ENCODE peak calls at places on chromosomes 3 and 15, in eight cellular contexts. I is neuronal stem cell; X is naive thymus-derived CD4-positive, alpha-beta T cell; O is lower lobe of right lung; P is pancreas; C is trophoblast cell; B is HepG2; Z is DND-41. R is an unnamed sample.

GRCh38 chr3:69491980-69492379 is 106.1 kb upstream of the FRMD4B start:
- DNase-seq in I (no peak), X (no peak), O (no peak), P (no peak), C (no peak), B (no peak), Z (no peak), R (no peak)

GRCh38 chr3:183123891-183124290 is 24.6 kb upstream of the MCCC1 start:
- DNase-seq in I (no peak), X (no peak), O (no peak), P (no peak), C (no peak), B (no peak), Z (no peak), R (no peak)

GRCh38 chr3:73026111-73026510 is 29.5 kb downstream of the PPP4R2 start:
- DNase-seq in I (no peak), X (no peak), O (no peak), P (no peak), C (no peak), B (peak; percentile 21), Z (no peak), R (no peak)

GRCh38 chr3:13575459-13576061 is 26.6 kb downstream of the FBLN2 start:
- DNase-seq in I (no peak), X (no peak), O (no peak), P (no peak), C (no peak), B (no peak), Z (no peak), R (no peak)

GRCh38 chr3:49609815-49610214 is 55.5 kb downstream of the BSN start:
- DNase-seq in I (no peak), X (no peak), O (no peak), P (no peak), C (no peak), B (no peak), Z (no peak), R (no peak)

GRCh38 chr15:33561407-33561806 is 250.6 kb downstream of the RYR3 start:
- DNase-seq in I (no peak), X (no peak), O (no peak), P (no peak), C (no peak), B (no peak), Z (no peak), R (no peak)

GRCh38 chr3:179196098-179196497 is 47.9 kb downstream of the PIK3CA start:
- DNase-seq in I (no peak), X (peak; percentile 65), O (no peak), P (no peak), C (no peak), B (no peak), Z (peak; percentile 33), R (no peak)

GRCh38 chr15:95799286-95800187 is 531.0 kb upstream of the NR2F2 start:
- DNase-seq in I (no peak), X (no peak), O (no peak), P (no peak), C (no peak), B (peak; percentile 8), Z (no peak), R (no peak)

GRCh38 chr3:13749063-13749764 is 130.7 kb downstream of the WNT7A start:
- DNase-seq in I (no peak), X (no peak), O (no peak), P (no peak), C (peak; percentile 92), B (no peak), Z (no peak), R (no peak)

GRCh38 chr15:89068325-89068784 is 19.9 kb upstream of the ABHD2 start:
- DNase-seq in I (no peak), X (no peak), O (no peak), P (no peak), C (no peak), B (no peak), Z (no peak), R (no peak)

GRCh38 chr3:134279466-134279865 is 28.8 kb upstream of the RYK start:
- DNase-seq in I (no peak), X (no peak), O (no peak), P (no peak), C (no peak), B (peak; percentile 47), Z (no peak), R (no peak)

GRCh38 chr15:74908635-74909034 is 2.0 kb upstream of the FAM219B start:
- DNase-seq in I (no peak), X (no peak), O (no peak), P (no peak), C (no peak), B (no peak), Z (no peak), R (no peak)

GRCh38 chr3:15377961-15378791 is 45.8 kb upstream of the SH3BP5 start:
- DNase-seq in I (peak; percentile 81), X (peak; percentile 93), O (peak; percentile 96), P (peak; percentile 89), C (peak; percentile 95), B (peak; percentile 89), Z (peak; percentile 94), R (peak; percentile 97)

GRCh38 chr3:25895443-25895842 is 105.6 kb downstream of the OXSM start:
- DNase-seq in I (no peak), X (no peak), O (no peak), P (no peak), C (peak; percentile 26), B (no peak), Z (no peak), R (no peak)

GRCh38 chr15:37995461-37996347 is 61.3 kb downstream of the TMCO5A start:
- DNase-seq in I (peak; percentile 52), X (no peak), O (no peak), P (no peak), C (peak; percentile 24), B (peak; percentile 18), Z (no peak), R (peak; percentile 57)

GRCh38 chr3:152638707-152639450 is 196.1 kb upstream of the P2RY1 start:
- DNase-seq in I (no peak), X (no peak), O (no peak), P (no peak), C (peak; percentile 39), B (no peak), Z (no peak), R (no peak)

GRCh38 chr3:127370906-127371305 is 83.1 kb upstream of the PRR20G start:
- DNase-seq in I (no peak), X (no peak), O (no peak), P (no peak), C (no peak), B (no peak), Z (no peak), R (no peak)

GRCh38 chr3:114745322-114746240 is 401.5 kb downstream of the ZBTB20 start:
- DNase-seq in I (no peak), X (no peak), O (no peak), P (no peak), C (no peak), B (peak; percentile 91), Z (no peak), R (no peak)

GRCh38 chr15:90845201-90845949 is 23.0 kb upstream of the FURIN start:
- DNase-seq in I (no peak), X (no peak), O (no peak), P (no peak), C (peak; percentile 54), B (no peak), Z (no peak), R (peak; percentile 57)

GRCh38 chr3:89314454-89314853 is 207.0 kb downstream of the EPHA3 start:
- DNase-seq in I (no peak), X (no peak), O (no peak), P (no peak), C (no peak), B (peak; percentile 14), Z (no peak), R (no peak)

GRCh38 chr3:67437090-67437489 is 217.3 kb downstream of the SUCLG2 start:
- DNase-seq in I (no peak), X (no peak), O (no peak), P (no peak), C (peak; percentile 70), B (peak; percentile 10), Z (no peak), R (no peak)

GRCh38 chr3:57949779-57950618 is 58.2 kb upstream of the FLNB start:
- DNase-seq in I (no peak), X (no peak), O (no peak), P (peak; percentile 54), C (no peak), B (peak; percentile 38), Z (no peak), R (peak; percentile 64)

GRCh38 chr3:399647-400046 is 203.1 kb downstream of the CHL1 start:
- DNase-seq in I (no peak), X (no peak), O (no peak), P (no peak), C (no peak), B (no peak), Z (no peak), R (no peak)

GRCh38 chr3:396293-396692 is 199.7 kb downstream of the CHL1 start:
- DNase-seq in I (no peak), X (no peak), O (no peak), P (no peak), C (no peak), B (no peak), Z (no peak), R (no peak)
- H3K9me3 ChIP-seq in I (no peaks in the 10 kb centered on the region), X (no peaks in the 10 kb centered on the region), O (no peaks in the 10 kb centered on the region), P (no peaks in the 10 kb centered on the region), C (no peaks in the 10 kb centered on the region), B (no peaks in the 10 kb centered on the region), Z (no peaks in the 10 kb centered on the region), R (no peaks in the 10 kb centered on the region)

GRCh38 chr15:31408724-31409123 is 82.1 kb downstream of the KLF13 start:
- DNase-seq in I (no peak), X (no peak), O (no peak), P (no peak), C (no peak), B (no peak), Z (no peak), R (no peak)

GRCh38 chr15:31403096-31403495 is 76.5 kb downstream of the KLF13 start:
- DNase-seq in I (no peak), X (no peak), O (no peak), P (no peak), C (no peak), B (no peak), Z (no peak), R (no peak)

GRCh38 chr15:31402511-31403056 is 75.9 kb downstream of the KLF13 start:
- DNase-seq in I (no peak), X (no peak), O (no peak), P (no peak), C (no peak), B (no peak), Z (no peak), R (peak; percentile 85)

GRCh38 chr15:31403606-31404005 is 77.0 kb downstream of the KLF13 start:
- DNase-seq in I (no peak), X (no peak), O (no peak), P (no peak), C (no peak), B (no peak), Z (no peak), R (no peak)

GRCh38 chr15:31405200-31405929 is 78.7 kb downstream of the KLF13 start:
- DNase-seq in I (no peak), X (no peak), O (no peak), P (no peak), C (no peak), B (peak; percentile 72), Z (peak; percentile 75), R (no peak)
- H3K9me3 ChIP-seq in I (no peaks in the 10 kb centered on the region), X (peaks cover 10% of the 10 kb centered on the region), O (no peaks in the 10 kb centered on the region), P (no peaks in the 10 kb centered on the region), C (no peaks in the 10 kb centered on the region), B (peaks cover 11% of the 10 kb centered on the region), Z (peaks cover 2% of the 10 kb centered on the region), R (no peaks in the 10 kb centered on the region)

GRCh38 chr15:23753248-23753647 is 66.1 kb upstream of the NDN start:
- DNase-seq in I (no peak), X (no peak), O (no peak), P (no peak), C (no peak), B (no peak), Z (no peak), R (no peak)
- H3K9me3 ChIP-seq in I (peaks cover 9% of the 10 kb centered on the region), X (no peaks in the 10 kb centered on the region), O (no peaks in the 10 kb centered on the region), P (no peaks in the 10 kb centered on the region), C (peaks cover 8% of the 10 kb centered on the region), B (peaks cover 29% of the 10 kb centered on the region), Z (peaks cover 3% of the 10 kb centered on the region), R (no peaks in the 10 kb centered on the region)

GRCh38 chr3:123843668-123844067 is 40.5 kb downstream of the MYLK start:
- DNase-seq in I (peak; percentile 95), X (no peak), O (no peak), P (no peak), C (no peak), B (no peak), Z (no peak), R (no peak)
- H3K9me3 ChIP-seq in I (peaks cover 50% of the 10 kb centered on the region), X (no peaks in the 10 kb centered on the region), O (peaks cover 22% of the 10 kb centered on the region), P (no peaks in the 10 kb centered on the region), C (no peaks in the 10 kb centered on the region), B (peaks cover 13% of the 10 kb centered on the region), Z (peaks cover 15% of the 10 kb centered on the region), R (no peaks in the 10 kb centered on the region)